ENCODE peak calls at places on chromosomes 3 and 15, in eight cellular contexts. A is upper lobe of right lung; K is nephron progenitor cell; S is mucosa of descending colon; D is GM10248; Y is GM23338; C is AG10803; F is CD8-positive, alpha-beta T cell. U is an unnamed sample.

GRCh38 chr3:132787616-132788015 is 65.4 kb upstream of the NPHP3 start:
- DNase-seq in A (no peak), K (no peak), S (no peak), D (no peak), Y (no peak), C (peak), F (no peak), U (no peak)

GRCh38 chr15:43285609-43286037 is 18.9 kb upstream of the TGM5 start:
- DNase-seq in A (no peak), K (peak), S (peak), D (peak), Y (peak), C (peak), F (peak), U (peak)

GRCh38 chr15:64343841-64344240 is 12.1 kb downstream of the CSNK1G1 start:
- DNase-seq in A (no peak), K (no peak), S (no peak), D (no peak), Y (no peak), C (peak), F (no peak), U (no peak)

GRCh38 chr3:108018552-108018951 is 72.3 kb downstream of the CD47 start:
- DNase-seq in A (no peak), K (no peak), S (no peak), D (no peak), Y (no peak), C (no peak), F (no peak), U (no peak)

GRCh38 chr3:14847613-14848541 is 29.1 kb downstream of the FGD5 start:
- DNase-seq in A (peak), K (peak), S (peak), D (peak), Y (peak), C (no peak), F (no peak), U (no peak)

GRCh38 chr3:134334901-134335280 is 39.4 kb downstream of the AMOTL2 start:
- DNase-seq in A (no peak), K (no peak), S (no peak), D (no peak), Y (no peak), C (no peak), F (no peak), U (no peak)

GRCh38 chr3:186053954-186054353 is 54.9 kb downstream of the ETV5 start:
- DNase-seq in A (no peak), K (no peak), S (no peak), D (no peak), Y (peak), C (peak), F (no peak), U (no peak)

GRCh38 chr3:143811602-143812001 is 36.7 kb downstream of the SLC9A9 start:
- DNase-seq in A (no peak), K (no peak), S (no peak), D (no peak), Y (no peak), C (peak), F (no peak), U (no peak)

GRCh38 chr15:97473615-97474014 is 486.9 kb upstream of the ARRDC4 start:
- DNase-seq in A (no peak), K (no peak), S (no peak), D (no peak), Y (no peak), C (no peak), F (no peak), U (no peak)

GRCh38 chr3:96410006-96410730 is 404.2 kb upstream of the EPHA6 start:
- DNase-seq in A (no peak), K (no peak), S (no peak), D (no peak), Y (no peak), C (no peak), F (no peak), U (no peak)

GRCh38 chr15:69576035-69576526 is 123.5 kb downstream of the RPLP1 start:
- DNase-seq in A (peak), K (peak), S (peak), D (peak), Y (peak), C (peak), F (peak), U (no peak)

GRCh38 chr3:45929042-45929679 is 14.1 kb upstream of the CXCR6 start:
- DNase-seq in A (peak), K (peak), S (peak), D (peak), Y (peak), C (peak), F (peak), U (no peak)

GRCh38 chr3:111954228-111954990 is 24.4 kb upstream of the ABHD10 start:
- DNase-seq in A (no peak), K (no peak), S (no peak), D (no peak), Y (no peak), C (peak), F (no peak), U (peak)

GRCh38 chr3:65905648-65906211 is 133.0 kb downstream of the MAGI1 start:
- DNase-seq in A (no peak), K (no peak), S (no peak), D (no peak), Y (no peak), C (peak), F (no peak), U (no peak)

GRCh38 chr15:75198560-75199346 is 2.9 kb upstream of the C15orf39 start:
- DNase-seq in A (no peak), K (no peak), S (peak), D (peak), Y (peak), C (no peak), F (no peak), U (no peak)

GRCh38 chr15:91784973-91785709 is 68.4 kb upstream of the SLCO3A1 start:
- DNase-seq in A (no peak), K (no peak), S (no peak), D (no peak), Y (no peak), C (no peak), F (no peak), U (no peak)

GRCh38 chr15:67590191-67590590 is 47.7 kb downstream of the MAP2K5 start:
- DNase-seq in A (no peak), K (peak), S (no peak), D (no peak), Y (no peak), C (no peak), F (no peak), U (no peak)

GRCh38 chr3:129836381-129837056 is 57.0 kb downstream of the TMCC1 start:
- DNase-seq in A (no peak), K (no peak), S (no peak), D (no peak), Y (peak), C (peak), F (no peak), U (no peak)

GRCh38 chr3:55491296-55491816 is 4.2 kb upstream of the WNT5A start:
- DNase-seq in A (no peak), K (no peak), S (peak), D (no peak), Y (no peak), C (peak), F (no peak), U (no peak)

GRCh38 chr3:114649331-114649730 is 355.5 kb downstream of the TIGIT start:
- DNase-seq in A (no peak), K (no peak), S (no peak), D (peak), Y (no peak), C (peak), F (no peak), U (no peak)

GRCh38 chr3:33636125-33636855 is 81.8 kb downstream of the CLASP2 start:
- DNase-seq in A (no peak), K (no peak), S (peak), D (peak), Y (peak), C (peak), F (no peak), U (peak)
- TF ChIP-seq CTCF in A (peak), K (peak), S (peak), D (peak), Y (peak), C (peak), F (peak), U (peak)

GRCh38 chr15:101578443-101578894 is 73.7 kb downstream of the TM2D3 start:
- DNase-seq in A (no peak), K (peak), S (peak), D (peak), Y (peak), C (peak), F (no peak), U (no peak)
- TF ChIP-seq CTCF in A (peak), K (peak), S (peak), D (peak), Y (peak), C (peak), F (no peak), U (peak)

DNA sequence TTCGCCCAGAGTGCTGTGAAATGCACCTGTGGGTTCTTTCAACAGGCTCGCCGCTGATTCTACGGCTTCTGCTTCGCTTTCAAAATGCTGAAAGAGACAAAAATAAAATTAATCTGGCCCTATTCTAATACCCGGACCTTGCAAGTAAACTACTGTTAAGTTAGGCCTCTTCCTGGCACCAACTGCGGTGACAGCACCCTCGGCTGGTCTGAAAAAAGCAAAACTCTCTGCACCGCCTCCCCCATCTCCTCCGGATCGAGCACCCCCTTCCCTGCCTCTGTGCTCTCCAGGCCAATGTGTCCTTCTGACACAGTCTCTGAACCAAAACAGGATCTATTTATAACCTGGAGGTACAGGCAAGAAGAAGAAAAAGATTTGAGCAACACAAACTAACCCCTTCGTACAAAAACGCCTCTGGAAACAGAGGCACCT is 1.1 kb downstream of the ATOSA start:
- DNase-seq in A (peak), K (peak), S (peak), D (peak), Y (peak), C (peak), F (peak), U (no peak)
- TF ChIP-seq CTCF in A (peak), K (no peak), S (no peak), D (peak), Y (peak), C (peak), F (no peak), U (peak)

GRCh38 chr15:61828860-61829513 is 231.3 kb downstream of the VPS13C start:
- DNase-seq in A (no peak), K (no peak), S (no peak), D (no peak), Y (no peak), C (no peak), F (no peak), U (no peak)

GRCh38 chr15:61829514-61829889 is 230.7 kb downstream of the VPS13C start:
- DNase-seq in A (no peak), K (no peak), S (no peak), D (no peak), Y (no peak), C (no peak), F (no peak), U (no peak)

GRCh38 chr15:61830536-61831330 is 229.5 kb downstream of the VPS13C start:
- DNase-seq in A (no peak), K (no peak), S (no peak), D (no peak), Y (no peak), C (no peak), F (no peak), U (no peak)

GRCh38 chr15:61827131-61827530 is 233.1 kb downstream of the VPS13C start:
- DNase-seq in A (no peak), K (no peak), S (no peak), D (no peak), Y (no peak), C (no peak), F (no peak), U (no peak)

DNA sequence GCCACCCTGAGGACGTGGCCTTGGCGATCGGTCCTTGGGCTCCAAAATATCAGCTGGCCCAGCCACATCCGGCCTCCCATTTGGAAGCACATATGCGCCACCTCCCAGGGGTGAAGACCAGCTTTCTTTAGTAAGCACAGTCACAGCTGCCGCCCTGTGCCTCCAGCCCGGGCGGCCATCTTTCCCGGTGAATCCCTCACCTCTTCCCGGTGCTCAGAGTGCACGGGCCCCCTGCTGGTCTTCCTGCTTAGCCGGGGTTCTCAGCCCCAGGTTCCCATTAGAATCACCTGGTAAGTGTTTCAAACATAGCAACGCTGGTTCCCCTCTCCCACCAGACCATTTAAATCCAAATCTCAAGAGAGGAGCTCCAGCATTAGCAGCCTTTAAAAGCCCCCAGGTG is 232.2 kb downstream of the VPS13C start:
- DNase-seq in A (no peak), K (no peak), S (no peak), D (no peak), Y (peak), C (no peak), F (no peak), U (no peak)
- TF ChIP-seq CTCF in A (no peak), K (no peak), S (no peak), D (no peak), Y (peak), C (no peak), F (no peak), U (no peak)

DNA sequence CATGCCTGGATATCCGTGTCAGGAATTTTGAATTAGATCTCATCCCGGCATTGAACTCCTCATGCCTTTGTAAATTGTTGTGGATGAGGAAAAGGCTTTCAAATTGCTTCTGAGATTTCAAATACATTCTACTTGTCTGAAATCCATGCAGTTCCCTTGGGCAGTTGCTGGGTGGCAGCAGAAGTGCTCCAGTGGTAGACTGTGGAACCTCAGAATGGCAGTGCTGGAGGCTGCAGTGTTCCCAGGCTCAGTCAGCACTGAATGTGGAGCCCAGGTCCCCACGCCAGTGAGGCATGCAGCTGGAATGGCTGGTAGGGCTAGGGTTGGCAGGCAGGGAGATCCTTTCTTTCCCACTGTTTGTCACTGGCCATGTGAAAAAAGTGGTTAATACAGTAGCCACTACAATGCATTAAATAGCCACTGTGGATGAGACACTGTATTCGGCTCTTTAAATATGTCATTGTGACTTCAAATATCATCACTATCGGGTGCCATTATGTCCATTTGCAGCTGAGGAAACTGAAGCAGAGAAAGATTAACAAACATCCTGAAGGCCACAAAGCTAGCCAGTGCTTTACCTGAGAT is 98.6 kb downstream of the TPRG1 start:
- DNase-seq in A (peak), K (peak), S (peak), D (peak), Y (peak), C (peak), F (peak), U (peak)
- TF ChIP-seq CTCF in A (peak), K (peak), S (peak), D (peak), Y (peak), C (peak), F (no peak), U (peak)

DNA sequence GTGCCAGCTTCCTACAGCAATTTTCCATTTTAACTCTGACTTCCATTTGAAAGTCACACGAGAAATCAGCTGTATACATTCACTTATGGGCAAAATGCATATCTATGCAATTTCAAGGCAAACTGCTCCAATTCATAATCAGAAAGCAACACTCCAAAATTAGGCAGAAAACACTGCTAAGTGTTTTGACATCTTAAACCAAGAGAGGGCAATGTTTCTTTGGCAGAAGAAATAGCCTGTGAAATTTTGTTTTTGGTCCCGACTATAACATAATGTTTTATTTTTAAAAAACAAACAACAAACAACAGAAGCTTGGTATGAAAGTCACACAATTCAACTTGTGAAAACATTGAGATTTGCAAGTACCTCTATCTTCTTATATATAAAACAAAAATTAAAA is 42.6 kb downstream of the GOLIM4 start:
- DNase-seq in A (no peak), K (no peak), S (no peak), D (no peak), Y (no peak), C (peak), F (no peak), U (no peak)
- TF ChIP-seq CTCF in A (peak), K (no peak), S (no peak), D (peak), Y (peak), C (peak), F (no peak), U (peak)

GRCh38 chr15:39157902-39158301 is 423.0 kb upstream of the THBS1 start:
- DNase-seq in A (no peak), K (no peak), S (no peak), D (no peak), Y (no peak), C (no peak), F (no peak), U (no peak)
- TF ChIP-seq CTCF in A (no peak), K (no peak), S (no peak), D (no peak), Y (no peak), C (no peak), F (no peak), U (no peak)

DNA sequence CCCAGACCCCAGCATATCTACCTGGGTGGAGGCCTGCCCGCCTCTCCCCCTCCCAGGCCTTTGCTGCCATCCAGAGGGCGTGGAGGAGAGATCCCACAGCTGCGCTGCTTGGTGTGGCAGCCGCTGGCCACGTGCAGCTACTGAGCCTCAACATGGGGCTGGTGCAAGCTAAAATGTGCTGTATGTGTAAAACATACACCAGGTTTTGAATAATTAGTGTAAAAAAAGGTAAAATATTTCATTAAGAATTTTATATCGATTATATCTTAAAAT is 95.8 kb downstream of the SEC22A start:
- DNase-seq in A (no peak), K (no peak), S (no peak), D (no peak), Y (peak), C (no peak), F (no peak), U (no peak)
- TF ChIP-seq CTCF in A (no peak), K (no peak), S (no peak), D (no peak), Y (peak), C (no peak), F (no peak), U (no peak)

GRCh38 chr3:181564222-181564621 is 147.5 kb upstream of the SOX2 start:
- DNase-seq in A (no peak), K (no peak), S (no peak), D (no peak), Y (no peak), C (no peak), F (no peak), U (no peak)
- TF ChIP-seq CTCF in A (no peak), K (no peak), S (no peak), D (no peak), Y (peak), C (no peak), F (no peak), U (no peak)